ENCODE peak calls at places on chromosomes 13 and 19, in four cellular contexts. One of them, this sample, is unnamed.

GRCh38 chr13:43805071-43805468 is 18.3 kb upstream of the ENOX1 start:
- DNase-seq in heart left ventricle: no peak
- DNase-seq in PC-9: peak
- DNase-seq in fibroblast of pulmonary artery: peak
- DNase-seq in this sample: peak

GRCh38 chr13:113216165-113217056 is 7.0 kb downstream of the CUL4A start:
- DNase-seq in fibroblast of pulmonary artery: peak
- DNase-seq in PC-9: peak
- DNase-seq in heart left ventricle: peak
- DNase-seq in this sample: peak

GRCh38 chr19:41426952-41427646 is at the start of gene B3GNT8:
- DNase-seq in heart left ventricle: peak
- DNase-seq in PC-9: no peak
- DNase-seq in fibroblast of pulmonary artery: peak
- DNase-seq in this sample: peak

GRCh38 chr13:82878536-82878935 is 1003.7 kb downstream of the SLITRK1 start:
- DNase-seq in heart left ventricle: no peak
- DNase-seq in fibroblast of pulmonary artery: no peak
- DNase-seq in PC-9: no peak
- DNase-seq in this sample: peak

GRCh38 chr19:17718988-17719711 is at the start of gene MAP1S:
- DNase-seq in fibroblast of pulmonary artery: peak
- DNase-seq in heart left ventricle: peak
- DNase-seq in PC-9: peak
- DNase-seq in this sample: peak

GRCh38 chr19:55590109-55590508 is 9.2 kb downstream of the FIZ1 start:
- DNase-seq in PC-9: no peak
- DNase-seq in heart left ventricle: no peak
- DNase-seq in fibroblast of pulmonary artery: no peak
- DNase-seq in this sample: no peak

GRCh38 chr13:72651196-72651595 is 76.2 kb downstream of the MZT1 start:
- DNase-seq in PC-9: no peak
- DNase-seq in fibroblast of pulmonary artery: peak
- DNase-seq in heart left ventricle: no peak
- DNase-seq in this sample: no peak

GRCh38 chr13:106352850-106353249 is 182.6 kb downstream of the EFNB2 start:
- DNase-seq in heart left ventricle: no peak
- DNase-seq in fibroblast of pulmonary artery: no peak
- DNase-seq in PC-9: no peak
- DNase-seq in this sample: no peak

GRCh38 chr19:46537136-46538097 is 41.8 kb upstream of the PNMA8B start:
- DNase-seq in heart left ventricle: peak
- DNase-seq in fibroblast of pulmonary artery: peak
- DNase-seq in PC-9: no peak
- DNase-seq in this sample: no peak

GRCh38 chr13:108195146-108195545 is 20.2 kb downstream of the LIG4 start:
- DNase-seq in heart left ventricle: no peak
- DNase-seq in fibroblast of pulmonary artery: peak
- DNase-seq in PC-9: no peak
- DNase-seq in this sample: no peak

GRCh38 chr13:49326222-49326917 is 78.6 kb downstream of the CDADC1 start:
- DNase-seq in fibroblast of pulmonary artery: no peak
- DNase-seq in PC-9: no peak
- DNase-seq in heart left ventricle: no peak
- DNase-seq in this sample: no peak

GRCh38 chr13:70960841-70961443 is 852.7 kb upstream of the KLHL1 start:
- DNase-seq in PC-9: no peak
- DNase-seq in heart left ventricle: no peak
- DNase-seq in fibroblast of pulmonary artery: peak
- DNase-seq in this sample: peak

GRCh38 chr13:76715621-76716020 is 170.6 kb downstream of the KCTD12 start:
- DNase-seq in fibroblast of pulmonary artery: no peak
- DNase-seq in PC-9: no peak
- DNase-seq in heart left ventricle: no peak
- DNase-seq in this sample: no peak

GRCh38 chr19:29381353-29382203 is 144.2 kb upstream of the VSTM2B start:
- DNase-seq in PC-9: no peak
- DNase-seq in heart left ventricle: no peak
- DNase-seq in fibroblast of pulmonary artery: no peak
- DNase-seq in this sample: no peak

GRCh38 chr13:49958321-49958720 is 22.2 kb upstream of the SPRYD7 start:
- DNase-seq in heart left ventricle: no peak
- DNase-seq in fibroblast of pulmonary artery: no peak
- DNase-seq in PC-9: no peak
- DNase-seq in this sample: peak

GRCh38 chr13:111474136-111475002 is 153.9 kb downstream of the TEX29 start:
- DNase-seq in PC-9: peak
- DNase-seq in fibroblast of pulmonary artery: peak
- DNase-seq in heart left ventricle: no peak
- DNase-seq in this sample: peak

GRCh38 chr13:30759748-30760147 is 24.4 kb downstream of the ALOX5AP start:
- DNase-seq in PC-9: no peak
- DNase-seq in fibroblast of pulmonary artery: peak
- DNase-seq in heart left ventricle: no peak
- DNase-seq in this sample: no peak

GRCh38 chr13:45721203-45721731 is 19.1 kb downstream of the CBY2 start:
- DNase-seq in PC-9: no peak
- DNase-seq in heart left ventricle: no peak
- DNase-seq in fibroblast of pulmonary artery: no peak
- DNase-seq in this sample: no peak

GRCh38 chr19:4449826-4450075 is 7.8 kb downstream of the UBXN6 start:
- DNase-seq in PC-9: no peak
- DNase-seq in heart left ventricle: no peak
- DNase-seq in fibroblast of pulmonary artery: no peak
- DNase-seq in this sample: no peak

GRCh38 chr13:47680752-47681151 is 320.3 kb downstream of the SUCLA2 start:
- DNase-seq in PC-9: no peak
- DNase-seq in heart left ventricle: no peak
- DNase-seq in fibroblast of pulmonary artery: peak
- DNase-seq in this sample: peak

GRCh38 chr13:72638059-72638815 is 89.2 kb downstream of the MZT1 start:
- DNase-seq in fibroblast of pulmonary artery: no peak
- DNase-seq in heart left ventricle: no peak
- DNase-seq in PC-9: no peak
- DNase-seq in this sample: peak

GRCh38 chr19:32416749-32417469 is 11.3 kb downstream of the DPY19L3 start:
- DNase-seq in PC-9: no peak
- DNase-seq in heart left ventricle: no peak
- DNase-seq in fibroblast of pulmonary artery: no peak
- DNase-seq in this sample: peak

GRCh38 chr13:107842562-107843180 is 372.7 kb downstream of the LIG4 start:
- DNase-seq in PC-9: peak
- DNase-seq in fibroblast of pulmonary artery: no peak
- DNase-seq in heart left ventricle: no peak
- DNase-seq in this sample: peak

GRCh38 chr19:38055655-38056521 is 148.9 kb downstream of the SIPA1L3 start:
- DNase-seq in heart left ventricle: no peak
- DNase-seq in PC-9: no peak
- DNase-seq in fibroblast of pulmonary artery: no peak
- DNase-seq in this sample: no peak

GRCh38 chr19:39765091-39766076 is 13.3 kb upstream of the LEUTX start:
- DNase-seq in heart left ventricle: peak
- DNase-seq in PC-9: no peak
- DNase-seq in fibroblast of pulmonary artery: peak
- DNase-seq in this sample: peak

GRCh38 chr19:1624458-1624857 is 19.2 kb upstream of the UQCR11 start:
- DNase-seq in PC-9: no peak
- DNase-seq in fibroblast of pulmonary artery: peak
- DNase-seq in heart left ventricle: peak
- DNase-seq in this sample: peak

GRCh38 chr13:108915095-108915633 is 285.8 kb downstream of the MYO16 start:
- DNase-seq in PC-9: peak
- DNase-seq in heart left ventricle: no peak
- DNase-seq in fibroblast of pulmonary artery: peak
- DNase-seq in this sample: peak

GRCh38 chr13:51317262-51317661 is 22.2 kb upstream of the SERPINE3 start:
- DNase-seq in fibroblast of pulmonary artery: no peak
- DNase-seq in heart left ventricle: no peak
- DNase-seq in PC-9: no peak
- DNase-seq in this sample: peak

GRCh38 chr13:78606471-78607408 is 3.4 kb upstream of the POU4F1 start:
- DNase-seq in fibroblast of pulmonary artery: no peak
- DNase-seq in PC-9: no peak
- DNase-seq in heart left ventricle: no peak
- DNase-seq in this sample: no peak

GRCh38 chr13:93951153-93951552 is 528.3 kb downstream of the DCT start:
- DNase-seq in fibroblast of pulmonary artery: peak
- DNase-seq in PC-9: no peak
- DNase-seq in heart left ventricle: no peak
- DNase-seq in this sample: peak

GRCh38 chr19:55632463-55632834 is 8.1 kb upstream of the ZNF784 start:
- DNase-seq in heart left ventricle: peak
- DNase-seq in fibroblast of pulmonary artery: peak
- DNase-seq in PC-9: peak
- DNase-seq in this sample: peak

GRCh38 chr13:114124921-114125320 is 7.5 kb downstream of the RASA3 start:
- DNase-seq in PC-9: no peak
- DNase-seq in fibroblast of pulmonary artery: peak
- DNase-seq in heart left ventricle: no peak
- DNase-seq in this sample: peak

GRCh38 chr19:15934332-15935078 is at the start of gene CYP4F11:
- DNase-seq in fibroblast of pulmonary artery: no peak
- DNase-seq in heart left ventricle: peak
- DNase-seq in PC-9: peak
- DNase-seq in this sample: no peak

GRCh38 chr13:81487151-81487550 is 1146.2 kb upstream of the SPRY2 start:
- DNase-seq in heart left ventricle: no peak
- DNase-seq in fibroblast of pulmonary artery: peak
- DNase-seq in PC-9: no peak
- DNase-seq in this sample: peak

DNA sequence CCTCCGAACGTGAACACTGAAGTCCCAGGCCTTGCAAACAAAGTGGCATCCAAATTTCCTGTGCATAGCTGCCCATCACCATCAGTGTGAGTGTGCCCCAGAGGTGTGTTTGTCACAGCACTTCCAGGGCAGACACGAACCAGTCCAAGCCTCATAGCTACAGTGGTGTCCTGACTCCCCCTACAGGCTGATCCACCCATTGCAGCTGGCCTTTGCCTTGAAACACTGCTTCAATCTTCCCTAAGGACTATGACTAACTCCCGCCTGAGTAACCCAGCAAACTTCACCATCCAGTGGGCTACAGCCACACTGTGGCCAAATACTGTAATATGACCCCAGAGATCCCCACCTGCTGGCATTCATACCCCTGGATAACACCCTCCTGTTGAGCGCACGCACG is 3.9 kb downstream of the ZNF266 start:
- DNase-seq in heart left ventricle: peak
- DNase-seq in PC-9: no peak
- DNase-seq in fibroblast of pulmonary artery: no peak
- DNase-seq in this sample: peak
- TF ChIP-seq CTCF in heart left ventricle: peak
- TF ChIP-seq CTCF in PC-9: peak
- TF ChIP-seq CTCF in fibroblast of pulmonary artery: peak
- TF ChIP-seq CTCF in this sample: peak

DNA sequence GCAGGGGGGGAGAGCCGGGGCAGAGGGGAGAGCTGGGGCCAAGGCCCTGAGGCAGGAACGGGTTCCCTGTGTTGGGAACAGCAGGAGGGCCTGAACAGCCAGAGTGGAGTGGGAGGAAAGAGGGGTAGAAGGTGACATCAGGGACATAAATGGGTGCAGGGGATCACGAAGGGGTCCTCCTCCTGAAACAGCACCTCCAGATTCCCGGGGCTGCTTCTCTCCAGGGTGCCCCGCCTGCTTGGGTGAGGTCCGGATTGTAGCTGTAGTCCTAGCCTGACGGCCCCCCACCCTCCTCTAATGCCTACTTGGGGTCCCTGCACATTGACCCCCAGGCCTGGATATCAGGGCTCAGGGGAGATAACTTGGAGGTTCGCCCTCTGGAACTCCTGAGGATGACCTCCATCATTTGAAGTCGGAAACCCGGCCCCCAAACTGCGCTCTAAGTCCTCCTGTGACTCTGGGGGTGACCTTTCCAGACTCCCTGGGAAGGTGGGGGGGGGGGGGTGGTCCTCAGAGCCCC is 473 bp upstream of the SCN1B start:
- DNase-seq in fibroblast of pulmonary artery: no peak
- DNase-seq in PC-9: no peak
- DNase-seq in heart left ventricle: no peak
- DNase-seq in this sample: peak
- H3K4me3 ChIP-seq in fibroblast of pulmonary artery: peak
- H3K4me3 ChIP-seq in PC-9: peak
- H3K4me3 ChIP-seq in heart left ventricle: peak
- H3K4me3 ChIP-seq in this sample: peak

GRCh38 chr13:36850790-36851438 is 31.9 kb downstream of the RFXAP start:
- DNase-seq in heart left ventricle: no peak
- DNase-seq in PC-9: no peak
- DNase-seq in fibroblast of pulmonary artery: peak
- DNase-seq in this sample: no peak
- TF ChIP-seq CTCF in heart left ventricle: no peak
- TF ChIP-seq CTCF in PC-9: peak
- TF ChIP-seq CTCF in fibroblast of pulmonary artery: peak
- TF ChIP-seq CTCF in this sample: peak

DNA sequence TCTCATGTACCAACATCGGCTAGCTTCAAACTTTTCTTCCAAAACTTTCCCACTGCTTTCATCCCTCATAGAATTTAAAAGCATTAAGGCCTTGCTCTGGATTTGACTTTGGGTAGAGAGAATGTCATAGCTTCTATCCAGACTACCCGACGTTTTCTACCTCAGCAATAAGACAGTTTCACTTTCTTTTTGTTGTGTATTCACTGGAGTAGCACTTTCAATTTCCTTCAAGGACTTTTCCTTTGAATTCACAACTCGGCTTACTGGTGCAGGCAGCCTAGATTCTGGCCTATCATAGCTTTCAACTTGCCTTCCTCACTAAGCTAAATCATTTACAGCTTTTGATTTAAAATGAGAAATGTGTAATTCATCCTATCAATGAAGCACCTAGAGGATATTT is 420.4 kb upstream of the GPC6 start:
- DNase-seq in fibroblast of pulmonary artery: peak
- DNase-seq in PC-9: no peak
- DNase-seq in heart left ventricle: no peak
- DNase-seq in this sample: peak
- H3K4me3 ChIP-seq in fibroblast of pulmonary artery: peak
- H3K4me3 ChIP-seq in PC-9: peak
- H3K4me3 ChIP-seq in heart left ventricle: peak
- H3K4me3 ChIP-seq in this sample: no peak

DNA sequence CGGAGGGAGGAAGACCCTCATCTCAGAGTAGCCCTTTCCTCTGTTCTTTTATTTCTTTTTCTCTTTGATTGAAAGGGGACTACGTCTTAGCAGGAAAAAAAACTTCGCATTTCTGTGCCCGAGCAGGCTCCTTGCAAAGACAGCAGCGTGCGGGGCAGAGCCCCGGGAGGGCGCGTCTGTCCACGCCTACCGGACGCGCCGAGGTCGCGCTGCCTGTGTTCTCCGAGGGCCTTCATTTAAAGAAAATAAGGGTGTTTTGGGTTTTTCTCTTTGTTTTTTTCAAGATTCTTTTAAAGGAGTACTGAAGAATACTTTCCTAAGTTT is 29.2 kb downstream of the CERS1 start:
- DNase-seq in fibroblast of pulmonary artery: no peak
- DNase-seq in heart left ventricle: no peak
- DNase-seq in PC-9: no peak
- DNase-seq in this sample: no peak
- TF ChIP-seq CTCF in fibroblast of pulmonary artery: no peak
- TF ChIP-seq CTCF in heart left ventricle: no peak
- TF ChIP-seq CTCF in PC-9: peak
- TF ChIP-seq CTCF in this sample: no peak

GRCh38 chr13:101916108-101916757 is 463.8 kb downstream of the ITGBL1 start:
- DNase-seq in fibroblast of pulmonary artery: peak
- DNase-seq in heart left ventricle: peak
- DNase-seq in PC-9: no peak
- DNase-seq in this sample: peak
- H3K4me3 ChIP-seq in fibroblast of pulmonary artery: no peak
- H3K4me3 ChIP-seq in heart left ventricle: peak
- H3K4me3 ChIP-seq in PC-9: no peak
- H3K4me3 ChIP-seq in this sample: peak